ENCODE peak calls at places on chromosome 17, in five cellular contexts. L, H, P, Q and N are unnamed samples.

GRCh38 chr17:58710948-58711552 is 18.6 kb downstream of the RAD51C start:
- DNase-seq in Q (no peak), L (peak), H (peak), P (no peak), N (peak)

GRCh38 chr17:81334419-81334896 is 39.4 kb upstream of the SLC38A10 start:
- DNase-seq in H (no peak), P (peak), Q (no peak), L (no peak), N (no peak)

GRCh38 chr17:72030067-72030899 is 90.5 kb upstream of the SOX9 start:
- DNase-seq in H (peak), P (peak), L (peak), Q (peak), N (no peak)

GRCh38 chr17:20098314-20098713 is 89.2 kb downstream of the SPECC1 start:
- DNase-seq in H (no peak), Q (no peak), P (no peak), L (no peak), N (no peak)

GRCh38 chr17:68641276-68642117 is 40.3 kb upstream of the FAM20A start:
- DNase-seq in Q (no peak), H (no peak), P (no peak), L (no peak), N (no peak)

GRCh38 chr17:31371511-31372097 is 19.9 kb upstream of the RAB11FIP4 start:
- DNase-seq in H (no peak), P (no peak), Q (no peak), L (peak), N (no peak)

GRCh38 chr17:44279586-44280344 is 11.8 kb upstream of the SLC4A1 start:
- DNase-seq in H (peak), L (peak), P (peak), Q (peak), N (peak)

GRCh38 chr17:42203354-42203753 is 9.1 kb upstream of the GHDC start:
- DNase-seq in L (no peak), Q (no peak), H (no peak), P (no peak), N (no peak)

GRCh38 chr17:48192321-48192731 is 84.8 kb downstream of the SNX11 start:
- DNase-seq in P (no peak), H (no peak), L (no peak), Q (no peak), N (no peak)

GRCh38 chr17:28991779-28992178 is 14.1 kb downstream of the SEZ6 start:
- DNase-seq in H (no peak), P (no peak), Q (no peak), L (no peak), N (peak)

GRCh38 chr17:81419333-81419885 is 24.2 kb downstream of the BAHCC1 start:
- DNase-seq in H (peak), L (peak), Q (peak), P (peak), N (no peak)

GRCh38 chr17:49436174-49436573 is 21.5 kb upstream of the PHB1 start:
- DNase-seq in Q (no peak), L (no peak), H (no peak), P (no peak), N (no peak)

GRCh38 chr17:47802341-47803022 is 19.1 kb downstream of the OSBPL7 start:
- DNase-seq in L (peak), P (no peak), H (peak), Q (no peak), N (peak)

GRCh38 chr17:27577124-27577761 is 53.7 kb upstream of the LGALS9 start:
- DNase-seq in L (peak), P (no peak), Q (no peak), H (peak), N (no peak)

GRCh38 chr17:64147110-64148016 is 17.4 kb upstream of the ERN1 start:
- DNase-seq in P (no peak), Q (no peak), L (peak), H (peak), N (no peak)

GRCh38 chr17:1576500-1576899 is 13.9 kb upstream of the PITPNA start:
- DNase-seq in P (peak), L (no peak), Q (no peak), H (no peak), N (no peak)

DNA sequence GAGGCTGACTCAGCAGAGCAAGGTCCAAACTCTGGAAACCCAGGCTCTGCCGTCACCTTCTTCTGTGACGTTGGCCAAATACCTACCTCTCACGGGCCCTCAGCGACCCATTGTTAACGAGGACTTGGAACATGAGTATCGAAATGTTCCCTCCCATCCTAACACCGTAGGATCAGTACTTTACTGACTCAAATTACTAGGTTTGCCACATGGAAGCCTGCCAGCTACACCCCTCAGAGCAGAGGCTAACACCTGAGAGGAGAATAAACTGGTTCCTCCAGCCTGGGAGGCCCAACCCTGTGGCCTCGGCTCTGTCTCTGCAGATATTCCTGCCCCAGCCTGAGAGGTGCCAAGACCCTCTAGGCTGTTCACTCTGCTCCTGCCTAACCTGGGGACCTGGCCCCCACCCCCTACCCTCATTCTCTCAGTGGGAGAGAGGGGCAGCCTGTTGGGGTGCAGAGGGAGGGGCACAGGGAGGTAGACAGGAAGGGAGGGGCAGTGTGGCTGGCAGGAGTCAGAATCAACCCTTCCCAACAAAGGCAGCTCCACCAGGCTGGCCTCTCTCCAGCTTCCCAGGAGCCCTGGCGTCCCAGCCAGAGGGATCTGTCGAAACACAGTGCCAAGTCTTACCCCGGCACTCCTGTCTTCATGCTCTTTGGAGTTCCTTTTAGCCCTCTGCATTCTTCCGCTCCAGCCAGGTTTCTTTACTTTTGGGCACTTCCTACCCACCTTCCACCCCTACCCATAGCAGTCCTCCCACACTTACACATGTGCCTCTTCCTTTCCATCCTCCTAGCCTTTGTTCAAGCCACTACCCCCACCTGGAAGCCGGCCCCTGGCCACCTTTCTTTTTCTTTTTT is 4.2 kb downstream of the PITPNM3 start:
- DNase-seq in L (no peak), H (peak), P (peak), Q (no peak), N (no peak)
- H3K4me3 ChIP-seq in L (no peak), H (no peak), P (no peak), Q (no peak), N (no peak)

GRCh38 chr17:78173025-78173715 is 4.8 kb downstream of the SYNGR2 start:
- DNase-seq in Q (no peak), L (no peak), P (no peak), H (no peak), N (no peak)
- H3K4me3 ChIP-seq in Q (peak), L (no peak), P (no peak), H (no peak), N (no peak)

GRCh38 chr17:40646791-40647548 is 648 bp downstream of the SMARCE1 start:
- DNase-seq in L (peak), P (no peak), H (peak), Q (no peak), N (no peak)

GRCh38 chr17:40647549-40648325 is at the start of gene SMARCE1:
- DNase-seq in Q (peak), L (peak), H (peak), P (peak), N (peak)

GRCh38 chr17:40648326-40648968 is 829 bp upstream of the SMARCE1 start:
- DNase-seq in P (no peak), L (no peak), Q (peak), H (peak), N (no peak)

GRCh38 chr17:40645291-40645690 is 2.3 kb downstream of the SMARCE1 start:
- DNase-seq in L (no peak), Q (no peak), P (no peak), H (no peak), N (no peak)

DNA sequence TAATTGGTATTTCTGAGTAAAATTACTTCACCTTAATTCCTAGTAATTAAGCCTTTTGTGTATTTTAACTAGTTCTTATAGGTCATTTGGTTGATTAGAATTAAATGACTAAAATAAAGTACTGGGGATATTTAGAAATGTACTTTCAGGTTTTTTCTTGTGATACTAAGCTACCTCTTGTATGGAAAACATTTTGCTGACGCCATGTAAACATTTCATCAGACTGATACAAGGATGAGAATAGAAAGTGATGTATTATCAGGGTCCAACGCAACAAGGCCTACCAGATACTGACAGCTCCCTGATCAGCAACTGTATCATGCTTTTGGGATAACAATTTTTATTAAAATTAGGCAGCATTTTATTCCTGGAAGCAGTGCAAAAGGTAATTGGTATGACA is 1.7 kb downstream of the SMARCE1 start:
- DNase-seq in Q (no peak), L (no peak), P (no peak), H (no peak), N (no peak)
- H3K4me3 ChIP-seq in Q (peak), L (peak), P (peak), H (no peak), N (no peak)

GRCh38 chr17:8930664-8931063 is 34.8 kb downstream of the PIK3R5 start:
- DNase-seq in L (no peak), H (no peak), Q (no peak), P (no peak), N (no peak)
- H3K4me3 ChIP-seq in L (no peak), H (no peak), Q (no peak), P (no peak), N (no peak)